ENCODE peak calls at places on chromosomes 6 and 20, in nine cellular contexts. One of them, this sample, is unnamed.

GRCh38 chr20:18481596-18481995 is 14.4 kb downstream of the POLR3F start:
- DNase-seq in psoas muscle: no peak
- DNase-seq in SK-N-SH: no peak
- DNase-seq in upper lobe of right lung: no peak
- DNase-seq in AG04450: no peak
- DNase-seq in K562: no peak
- DNase-seq in dorsolateral prefrontal cortex: no peak
- DNase-seq in pancreas: no peak
- DNase-seq in fibroblast of lung: no peak
- DNase-seq in this sample: no peak

GRCh38 chr6:44504321-44504761 is 116.8 kb downstream of the CDC5L start:
- DNase-seq in psoas muscle: no peak
- DNase-seq in SK-N-SH: no peak
- DNase-seq in upper lobe of right lung: no peak
- DNase-seq in AG04450: no peak
- DNase-seq in K562: no peak
- DNase-seq in dorsolateral prefrontal cortex: no peak
- DNase-seq in pancreas: no peak
- DNase-seq in fibroblast of lung: peak
- DNase-seq in this sample: no peak

GRCh38 chr6:36917541-36918193 is 31.9 kb downstream of the C6orf89 start:
- DNase-seq in psoas muscle: peak
- DNase-seq in SK-N-SH: no peak
- DNase-seq in upper lobe of right lung: peak
- DNase-seq in AG04450: no peak
- DNase-seq in K562: no peak
- DNase-seq in dorsolateral prefrontal cortex: no peak
- DNase-seq in pancreas: no peak
- DNase-seq in fibroblast of lung: peak
- DNase-seq in this sample: peak

GRCh38 chr6:110053395-110054240 is 75.5 kb downstream of the GPR6 start:
- DNase-seq in psoas muscle: no peak
- DNase-seq in SK-N-SH: peak
- DNase-seq in upper lobe of right lung: no peak
- DNase-seq in AG04450: peak
- DNase-seq in K562: peak
- DNase-seq in dorsolateral prefrontal cortex: no peak
- DNase-seq in pancreas: no peak
- DNase-seq in fibroblast of lung: peak
- DNase-seq in this sample: peak

GRCh38 chr6:35590622-35591066 is 77.9 kb upstream of the TULP1 start:
- DNase-seq in psoas muscle: peak
- DNase-seq in SK-N-SH: no peak
- DNase-seq in upper lobe of right lung: no peak
- DNase-seq in AG04450: no peak
- DNase-seq in K562: no peak
- DNase-seq in dorsolateral prefrontal cortex: peak
- DNase-seq in pancreas: no peak
- DNase-seq in fibroblast of lung: no peak
- DNase-seq in this sample: peak

GRCh38 chr20:61922936-61923335 is 142.7 kb downstream of the TAF4 start:
- DNase-seq in psoas muscle: peak
- DNase-seq in SK-N-SH: no peak
- DNase-seq in upper lobe of right lung: peak
- DNase-seq in AG04450: no peak
- DNase-seq in K562: no peak
- DNase-seq in dorsolateral prefrontal cortex: no peak
- DNase-seq in pancreas: peak
- DNase-seq in fibroblast of lung: no peak
- DNase-seq in this sample: no peak

GRCh38 chr6:38714239-38715015 is 684 bp upstream of the DNAH8 start:
- DNase-seq in psoas muscle: no peak
- DNase-seq in SK-N-SH: peak
- DNase-seq in upper lobe of right lung: no peak
- DNase-seq in AG04450: no peak
- DNase-seq in K562: no peak
- DNase-seq in dorsolateral prefrontal cortex: no peak
- DNase-seq in pancreas: no peak
- DNase-seq in fibroblast of lung: no peak
- DNase-seq in this sample: no peak

GRCh38 chr6:11393713-11394627 is 143.6 kb upstream of the TMEM170B start:
- DNase-seq in psoas muscle: no peak
- DNase-seq in SK-N-SH: no peak
- DNase-seq in upper lobe of right lung: no peak
- DNase-seq in AG04450: no peak
- DNase-seq in K562: no peak
- DNase-seq in dorsolateral prefrontal cortex: no peak
- DNase-seq in pancreas: no peak
- DNase-seq in fibroblast of lung: peak
- DNase-seq in this sample: no peak

GRCh38 chr6:13278184-13278583 is 50.2 kb downstream of the TBC1D7 start:
- DNase-seq in psoas muscle: no peak
- DNase-seq in SK-N-SH: peak
- DNase-seq in upper lobe of right lung: no peak
- DNase-seq in AG04450: no peak
- DNase-seq in K562: no peak
- DNase-seq in dorsolateral prefrontal cortex: no peak
- DNase-seq in pancreas: no peak
- DNase-seq in fibroblast of lung: no peak
- DNase-seq in this sample: no peak

GRCh38 chr6:144264270-144265060 is 20.7 kb upstream of the UTRN start:
- DNase-seq in psoas muscle: no peak
- DNase-seq in SK-N-SH: no peak
- DNase-seq in upper lobe of right lung: no peak
- DNase-seq in AG04450: peak
- DNase-seq in K562: no peak
- DNase-seq in dorsolateral prefrontal cortex: no peak
- DNase-seq in pancreas: no peak
- DNase-seq in fibroblast of lung: peak
- DNase-seq in this sample: no peak

GRCh38 chr6:45436544-45437440 is 59.1 kb upstream of the SUPT3H start:
- DNase-seq in psoas muscle: no peak
- DNase-seq in SK-N-SH: no peak
- DNase-seq in upper lobe of right lung: no peak
- DNase-seq in AG04450: no peak
- DNase-seq in K562: peak
- DNase-seq in dorsolateral prefrontal cortex: no peak
- DNase-seq in pancreas: no peak
- DNase-seq in fibroblast of lung: peak
- DNase-seq in this sample: no peak

GRCh38 chr20:53712212-53712977 is 118.8 kb upstream of the ZNF217 start:
- DNase-seq in psoas muscle: no peak
- DNase-seq in SK-N-SH: no peak
- DNase-seq in upper lobe of right lung: no peak
- DNase-seq in AG04450: no peak
- DNase-seq in K562: no peak
- DNase-seq in dorsolateral prefrontal cortex: no peak
- DNase-seq in pancreas: no peak
- DNase-seq in fibroblast of lung: no peak
- DNase-seq in this sample: no peak

GRCh38 chr6:81003156-81003555 is 749.3 kb downstream of the TENT5A start:
- DNase-seq in psoas muscle: no peak
- DNase-seq in SK-N-SH: no peak
- DNase-seq in upper lobe of right lung: no peak
- DNase-seq in AG04450: no peak
- DNase-seq in K562: no peak
- DNase-seq in dorsolateral prefrontal cortex: no peak
- DNase-seq in pancreas: no peak
- DNase-seq in fibroblast of lung: peak
- DNase-seq in this sample: no peak

GRCh38 chr20:14765370-14765701 is 427.9 kb upstream of the FLRT3 start:
- DNase-seq in psoas muscle: no peak
- DNase-seq in SK-N-SH: no peak
- DNase-seq in upper lobe of right lung: no peak
- DNase-seq in AG04450: no peak
- DNase-seq in K562: no peak
- DNase-seq in dorsolateral prefrontal cortex: no peak
- DNase-seq in pancreas: no peak
- DNase-seq in fibroblast of lung: no peak
- DNase-seq in this sample: no peak

GRCh38 chr20:14764511-14765369 is 427.3 kb upstream of the FLRT3 start:
- DNase-seq in psoas muscle: no peak
- DNase-seq in SK-N-SH: no peak
- DNase-seq in upper lobe of right lung: peak
- DNase-seq in AG04450: no peak
- DNase-seq in K562: no peak
- DNase-seq in dorsolateral prefrontal cortex: no peak
- DNase-seq in pancreas: no peak
- DNase-seq in fibroblast of lung: no peak
- DNase-seq in this sample: no peak

GRCh38 chr20:14757728-14758127 is 420.3 kb upstream of the FLRT3 start:
- DNase-seq in psoas muscle: no peak
- DNase-seq in SK-N-SH: no peak
- DNase-seq in upper lobe of right lung: no peak
- DNase-seq in AG04450: no peak
- DNase-seq in K562: no peak
- DNase-seq in dorsolateral prefrontal cortex: no peak
- DNase-seq in pancreas: no peak
- DNase-seq in fibroblast of lung: no peak
- DNase-seq in this sample: no peak

GRCh38 chr20:14761903-14762302 is 424.5 kb upstream of the FLRT3 start:
- DNase-seq in psoas muscle: no peak
- DNase-seq in SK-N-SH: no peak
- DNase-seq in upper lobe of right lung: no peak
- DNase-seq in AG04450: no peak
- DNase-seq in K562: no peak
- DNase-seq in dorsolateral prefrontal cortex: no peak
- DNase-seq in pancreas: no peak
- DNase-seq in fibroblast of lung: no peak
- DNase-seq in this sample: no peak
- TF ChIP-seq CTCF in psoas muscle: no peak
- TF ChIP-seq CTCF in SK-N-SH: no peak
- TF ChIP-seq CTCF in upper lobe of right lung: no peak
- TF ChIP-seq CTCF in AG04450: no peak
- TF ChIP-seq CTCF in K562: no peak
- TF ChIP-seq CTCF in dorsolateral prefrontal cortex: no peak
- TF ChIP-seq CTCF in pancreas: no peak
- TF ChIP-seq CTCF in fibroblast of lung: no peak
- TF ChIP-seq CTCF in this sample: no peak

DNA sequence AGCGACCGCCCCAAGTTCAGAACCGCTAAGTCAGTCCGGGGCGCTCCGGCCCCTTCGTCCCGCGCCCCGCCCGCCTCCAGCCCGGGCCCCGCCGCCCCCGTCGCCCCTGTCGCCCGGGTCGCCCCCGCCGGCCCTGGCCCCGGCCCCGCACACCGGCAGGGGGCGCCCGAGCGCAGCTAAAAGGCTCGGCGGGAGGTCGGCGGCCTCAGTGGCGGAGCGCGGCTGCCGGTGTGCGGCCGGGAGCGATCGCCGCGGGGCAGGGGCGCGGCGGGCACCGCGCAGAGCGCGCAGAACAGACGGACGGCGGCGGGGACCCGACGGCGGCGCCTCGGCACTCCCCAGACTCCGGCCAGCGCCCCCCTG is at the start of gene FNDC1:
- DNase-seq in psoas muscle: peak
- DNase-seq in SK-N-SH: peak
- DNase-seq in upper lobe of right lung: peak
- DNase-seq in AG04450: no peak
- DNase-seq in K562: peak
- DNase-seq in dorsolateral prefrontal cortex: no peak
- DNase-seq in pancreas: no peak
- DNase-seq in fibroblast of lung: no peak
- DNase-seq in this sample: no peak
- H3K4me3 ChIP-seq in psoas muscle: peak
- H3K4me3 ChIP-seq in SK-N-SH: peak
- H3K4me3 ChIP-seq in upper lobe of right lung: peak
- H3K4me3 ChIP-seq in AG04450: peak
- H3K4me3 ChIP-seq in K562: no peak
- H3K4me3 ChIP-seq in dorsolateral prefrontal cortex: no peak
- H3K4me3 ChIP-seq in pancreas: peak
- H3K4me3 ChIP-seq in fibroblast of lung: peak
- H3K4me3 ChIP-seq in this sample: peak

DNA sequence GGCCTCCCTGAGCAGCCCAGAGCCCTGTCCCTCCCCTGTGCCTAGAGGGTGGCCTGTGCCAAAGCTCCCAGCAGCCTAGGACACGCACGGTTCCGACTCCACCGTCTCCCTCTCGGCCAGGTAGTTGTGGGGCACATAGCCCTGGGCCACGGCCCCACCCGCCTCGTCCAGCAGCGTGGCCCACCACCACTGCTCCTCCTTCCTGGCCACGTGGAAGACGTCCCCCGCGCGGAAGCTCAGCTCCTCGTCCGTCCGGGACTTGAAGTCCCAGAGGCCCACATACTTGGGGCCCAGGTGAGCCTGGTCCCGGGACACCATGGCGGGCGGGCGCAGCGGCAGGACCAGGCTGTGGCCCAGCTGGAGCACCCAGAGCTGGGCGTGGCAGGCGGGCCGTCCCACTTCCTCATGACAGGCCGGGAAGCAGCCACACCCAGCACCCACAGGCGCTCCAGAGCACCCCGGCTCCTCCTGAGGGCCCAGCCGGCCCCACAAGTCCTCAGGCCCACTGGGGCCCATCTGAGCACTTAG is at the start of gene PTK6:
- DNase-seq in psoas muscle: peak
- DNase-seq in SK-N-SH: no peak
- DNase-seq in upper lobe of right lung: peak
- DNase-seq in AG04450: no peak
- DNase-seq in K562: no peak
- DNase-seq in dorsolateral prefrontal cortex: no peak
- DNase-seq in pancreas: peak
- DNase-seq in fibroblast of lung: no peak
- DNase-seq in this sample: no peak
- H3K27ac ChIP-seq in psoas muscle: no peak
- H3K27ac ChIP-seq in SK-N-SH: peak
- H3K27ac ChIP-seq in upper lobe of right lung: peak
- H3K27ac ChIP-seq in AG04450: no peak
- H3K27ac ChIP-seq in K562: no peak
- H3K27ac ChIP-seq in dorsolateral prefrontal cortex: no peak
- H3K27ac ChIP-seq in pancreas: peak
- H3K27ac ChIP-seq in fibroblast of lung: no peak
- H3K27ac ChIP-seq in this sample: no peak

DNA sequence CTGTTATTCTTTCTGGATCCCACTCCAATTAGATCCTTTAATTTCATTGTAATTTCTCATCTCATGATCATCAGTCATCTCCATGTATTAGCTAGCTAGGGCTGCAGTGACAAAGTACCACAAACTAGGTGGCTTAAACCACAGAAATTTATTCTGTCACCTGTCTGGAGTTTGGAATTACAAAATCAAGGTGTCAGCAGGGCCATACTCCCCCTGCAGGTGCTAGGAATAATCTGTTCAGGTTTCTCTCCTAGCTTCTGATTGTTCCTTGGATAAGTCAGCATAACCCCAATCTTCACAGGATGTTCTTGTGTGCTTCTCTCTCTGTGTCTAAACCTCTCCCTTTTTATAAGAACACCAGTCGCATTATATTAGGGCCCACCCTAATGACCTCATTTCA is 40.4 kb downstream of the BEND6 start:
- DNase-seq in psoas muscle: no peak
- DNase-seq in SK-N-SH: no peak
- DNase-seq in upper lobe of right lung: no peak
- DNase-seq in AG04450: no peak
- DNase-seq in K562: no peak
- DNase-seq in dorsolateral prefrontal cortex: no peak
- DNase-seq in pancreas: no peak
- DNase-seq in fibroblast of lung: no peak
- DNase-seq in this sample: no peak
- TF ChIP-seq CTCF in psoas muscle: no peak
- TF ChIP-seq CTCF in SK-N-SH: peak
- TF ChIP-seq CTCF in upper lobe of right lung: no peak
- TF ChIP-seq CTCF in AG04450: no peak
- TF ChIP-seq CTCF in K562: peak
- TF ChIP-seq CTCF in dorsolateral prefrontal cortex: no peak
- TF ChIP-seq CTCF in pancreas: no peak
- TF ChIP-seq CTCF in fibroblast of lung: no peak
- TF ChIP-seq CTCF in this sample: no peak